ENCODE peak calls at places on chromosomes 11 and 22, in six cellular contexts. O is lung microvascular endothelial cell; V is stimulated activated CD8-positive, alpha-beta memory T cell treated with anti-CD3 and anti-CD28 coated beads, Interleukin-4, amount 100 ng/mL, for 1 hour; Y is CD4-positive, alpha-beta T cell; R is head of caudate nucleus; A is activated gamma-delta T cell treated with Interleukin-2 at 50 U/mL for 16 hours. E is an unnamed sample.

GRCh38 chr11:61609970-61610347 is 29.1 kb upstream of the SYT7 start:
- DNase-seq in A (no peak), V (no peak), Y (no peak), R (no peak), O (no peak), E (no peak)

GRCh38 chr11:120063686-120064340 is 74.1 kb downstream of the TRIM29 start:
- DNase-seq in O (no peak), Y (no peak), R (no peak), A (no peak), V (no peak), E (no peak)

GRCh38 chr22:46187862-46188261 is 37.5 kb downstream of the PPARA start:
- DNase-seq in R (no peak), O (no peak), Y (no peak), A (no peak), V (no peak), E (no peak)

GRCh38 chr22:32712644-32713355 is 88.7 kb upstream of the TIMP3 start:
- DNase-seq in O (no peak), V (no peak), R (no peak), A (no peak), Y (no peak), E (no peak)

GRCh38 chr11:6405039-6405667 is 13.7 kb downstream of the APBB1 start:
- DNase-seq in A (no peak), O (no peak), V (no peak), R (peak), Y (no peak), E (no peak)

GRCh38 chr11:61173456-61173855 is 12.2 kb upstream of the VPS37C start:
- DNase-seq in R (no peak), O (peak), Y (no peak), V (no peak), A (no peak), E (no peak)

GRCh38 chr11:38302564-38302963 is 1704.5 kb upstream of the RAG2 start:
- DNase-seq in O (no peak), A (no peak), V (no peak), R (no peak), Y (no peak), E (no peak)

GRCh38 chr11:94650756-94651155 is 83.6 kb downstream of the PIWIL4 start:
- DNase-seq in Y (no peak), O (no peak), A (no peak), V (no peak), R (peak), E (no peak)

GRCh38 chr11:80815752-80816453 is 1375.1 kb upstream of the TENM4 start:
- DNase-seq in A (no peak), Y (no peak), O (no peak), V (no peak), R (no peak), E (no peak)

GRCh38 chr11:131893103-131893502 is 522.7 kb downstream of the NTM start:
- DNase-seq in A (no peak), O (no peak), Y (no peak), V (no peak), R (no peak), E (no peak)

GRCh38 chr11:70568504-70569172 is 170.3 kb downstream of the CTTN start:
- DNase-seq in R (peak), A (no peak), Y (no peak), V (no peak), O (peak), E (no peak)

GRCh38 chr22:48752451-48753380 is 1075.0 kb downstream of the BRD1 start:
- DNase-seq in Y (no peak), R (peak), A (no peak), V (no peak), O (no peak), E (no peak)

GRCh38 chr22:17230239-17230638 is 11.0 kb upstream of the ADA2 start:
- DNase-seq in R (no peak), V (no peak), O (no peak), A (no peak), Y (no peak), E (peak)